ENCODE peak calls at places on chromosomes 2 and 18, in four cellular contexts. One of them, this sample, is unnamed.

GRCh38 chr2:2834530-2835254 is 503.6 kb upstream of the MYT1L start:
- DNase-seq in dorsolateral prefrontal cortex: no peak
- DNase-seq in AG10803: no peak
- DNase-seq in gastrocnemius medialis: no peak
- DNase-seq in this sample: no peak

GRCh38 chr18:27113358-27113757 is 71.8 kb downstream of the CHST9 start:
- DNase-seq in dorsolateral prefrontal cortex: no peak
- DNase-seq in gastrocnemius medialis: no peak
- DNase-seq in AG10803: no peak
- DNase-seq in this sample: no peak

GRCh38 chr2:230891108-230891507 is 26.4 kb downstream of the ITM2C start:
- DNase-seq in gastrocnemius medialis: no peak
- DNase-seq in AG10803: no peak
- DNase-seq in dorsolateral prefrontal cortex: no peak
- DNase-seq in this sample: no peak

GRCh38 chr18:48714873-48715272 is 176.0 kb downstream of the CTIF start:
- DNase-seq in AG10803: no peak
- DNase-seq in gastrocnemius medialis: no peak
- DNase-seq in dorsolateral prefrontal cortex: no peak
- DNase-seq in this sample: no peak

GRCh38 chr2:1914541-1915165 is 170.3 kb upstream of the PXDN start:
- DNase-seq in AG10803: no peak
- DNase-seq in dorsolateral prefrontal cortex: no peak
- DNase-seq in gastrocnemius medialis: no peak
- DNase-seq in this sample: no peak

GRCh38 chr2:46866770-46867246 is 48.8 kb downstream of the MCFD2 start:
- DNase-seq in AG10803: no peak
- DNase-seq in gastrocnemius medialis: peak
- DNase-seq in dorsolateral prefrontal cortex: no peak
- DNase-seq in this sample: no peak

GRCh38 chr2:151302286-151302878 is 12.9 kb upstream of the NMI start:
- DNase-seq in gastrocnemius medialis: no peak
- DNase-seq in dorsolateral prefrontal cortex: no peak
- DNase-seq in AG10803: peak
- DNase-seq in this sample: no peak

GRCh38 chr2:222038086-222038802 is 260.6 kb downstream of the PAX3 start:
- DNase-seq in dorsolateral prefrontal cortex: no peak
- DNase-seq in AG10803: peak
- DNase-seq in gastrocnemius medialis: no peak
- DNase-seq in this sample: no peak

GRCh38 chr2:96163768-96164429 is 18.7 kb upstream of the DUSP2 start:
- DNase-seq in dorsolateral prefrontal cortex: no peak
- DNase-seq in gastrocnemius medialis: peak
- DNase-seq in AG10803: no peak
- DNase-seq in this sample: no peak

GRCh38 chr2:3464401-3465005 is 54.8 kb downstream of the ADI1 start:
- DNase-seq in dorsolateral prefrontal cortex: no peak
- DNase-seq in gastrocnemius medialis: peak
- DNase-seq in AG10803: no peak
- DNase-seq in this sample: no peak

GRCh38 chr2:201448701-201449100 is 2.6 kb downstream of the TRAK2 start:
- DNase-seq in dorsolateral prefrontal cortex: no peak
- DNase-seq in AG10803: no peak
- DNase-seq in gastrocnemius medialis: no peak
- DNase-seq in this sample: no peak

GRCh38 chr2:3535794-3536681 is 16.7 kb upstream of the ADI1 start:
- DNase-seq in dorsolateral prefrontal cortex: no peak
- DNase-seq in AG10803: peak
- DNase-seq in gastrocnemius medialis: peak
- DNase-seq in this sample: no peak

GRCh38 chr2:190582761-190583506 is 48.4 kb upstream of the NEMP2 start:
- DNase-seq in AG10803: no peak
- DNase-seq in dorsolateral prefrontal cortex: no peak
- DNase-seq in gastrocnemius medialis: no peak
- DNase-seq in this sample: no peak

DNA sequence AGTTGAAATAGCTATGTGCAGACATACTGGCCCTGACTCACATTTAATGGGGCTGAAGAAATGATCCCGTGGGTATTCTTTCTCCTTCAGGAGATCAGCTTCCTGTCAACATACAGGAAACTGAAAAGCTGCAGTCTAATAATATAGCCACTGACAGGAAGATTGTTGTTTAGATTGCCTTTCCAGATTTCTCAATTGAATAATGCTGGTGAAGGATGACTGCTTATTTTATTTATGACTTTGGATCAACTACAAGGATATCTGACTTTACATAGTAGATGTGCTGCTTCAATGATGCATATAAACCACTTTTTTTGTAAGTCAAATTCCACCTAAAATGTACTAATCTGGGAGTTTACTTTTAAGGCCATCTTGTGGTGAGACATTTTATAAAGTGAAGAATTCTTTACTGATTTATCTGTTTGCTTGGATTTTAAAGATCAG is 93.4 kb upstream of the MAP4K3 start:
- DNase-seq in gastrocnemius medialis: no peak
- DNase-seq in AG10803: peak
- DNase-seq in dorsolateral prefrontal cortex: no peak
- DNase-seq in this sample: no peak
- TF ChIP-seq CTCF in gastrocnemius medialis: no peak
- TF ChIP-seq CTCF in AG10803: peak
- TF ChIP-seq CTCF in dorsolateral prefrontal cortex: no peak
- TF ChIP-seq CTCF in this sample: no peak

GRCh38 chr2:127700527-127701192 is 637 bp upstream of the SFT2D3 start:
- DNase-seq in AG10803: no peak
- DNase-seq in dorsolateral prefrontal cortex: peak
- DNase-seq in gastrocnemius medialis: peak
- DNase-seq in this sample: no peak
- TF ChIP-seq CTCF in AG10803: no peak
- TF ChIP-seq CTCF in dorsolateral prefrontal cortex: no peak
- TF ChIP-seq CTCF in gastrocnemius medialis: no peak
- TF ChIP-seq CTCF in this sample: no peak

GRCh38 chr2:48080534-48081316 is 174.4 kb upstream of the FBXO11 start:
- DNase-seq in gastrocnemius medialis: no peak
- DNase-seq in AG10803: no peak
- DNase-seq in dorsolateral prefrontal cortex: no peak
- DNase-seq in this sample: no peak
- TF ChIP-seq CTCF in gastrocnemius medialis: no peak
- TF ChIP-seq CTCF in AG10803: no peak
- TF ChIP-seq CTCF in dorsolateral prefrontal cortex: no peak
- TF ChIP-seq CTCF in this sample: peak

GRCh38 chr2:239119346-239120126 is 271.7 kb downstream of the TWIST2 start:
- DNase-seq in AG10803: no peak
- DNase-seq in gastrocnemius medialis: no peak
- DNase-seq in dorsolateral prefrontal cortex: no peak
- DNase-seq in this sample: no peak
- TF ChIP-seq CTCF in AG10803: no peak
- TF ChIP-seq CTCF in gastrocnemius medialis: no peak
- TF ChIP-seq CTCF in dorsolateral prefrontal cortex: no peak
- TF ChIP-seq CTCF in this sample: no peak

DNA sequence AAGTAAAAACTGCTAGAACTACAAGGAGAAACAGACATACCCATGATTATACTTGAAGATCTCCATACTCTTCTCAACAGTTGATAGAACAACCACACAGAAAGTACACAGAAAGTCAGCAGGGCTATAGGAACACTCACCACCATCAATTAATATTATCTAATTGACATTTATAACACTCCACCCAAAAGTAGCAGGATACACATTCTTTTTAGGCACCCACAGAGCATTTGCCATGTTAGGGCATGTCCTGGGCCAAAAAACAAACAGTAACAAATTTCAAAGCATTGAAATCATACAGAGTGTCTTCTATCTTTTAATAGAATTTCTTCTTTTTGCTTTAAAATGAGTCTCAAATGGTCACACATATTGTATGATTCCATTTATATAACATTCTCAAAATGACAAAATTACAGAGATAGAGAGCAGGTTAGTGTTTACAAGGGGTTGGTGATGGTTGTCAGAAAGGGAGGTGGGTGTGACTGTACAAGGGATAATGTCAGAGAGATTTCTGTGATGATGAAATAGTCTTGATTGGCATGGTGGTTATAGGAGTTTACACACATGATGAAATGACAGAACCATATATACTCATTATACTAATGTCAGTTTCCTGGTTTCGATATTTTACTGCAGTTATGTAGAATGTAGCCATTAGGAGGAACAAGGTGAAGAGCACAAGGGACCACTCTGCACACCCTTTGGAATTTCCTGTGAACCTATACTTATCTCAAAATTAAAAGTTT is 82.8 kb downstream of the NCK2 start:
- DNase-seq in AG10803: no peak
- DNase-seq in dorsolateral prefrontal cortex: no peak
- DNase-seq in gastrocnemius medialis: no peak
- DNase-seq in this sample: no peak
- TF ChIP-seq CTCF in AG10803: no peak
- TF ChIP-seq CTCF in dorsolateral prefrontal cortex: no peak
- TF ChIP-seq CTCF in gastrocnemius medialis: no peak
- TF ChIP-seq CTCF in this sample: no peak

DNA sequence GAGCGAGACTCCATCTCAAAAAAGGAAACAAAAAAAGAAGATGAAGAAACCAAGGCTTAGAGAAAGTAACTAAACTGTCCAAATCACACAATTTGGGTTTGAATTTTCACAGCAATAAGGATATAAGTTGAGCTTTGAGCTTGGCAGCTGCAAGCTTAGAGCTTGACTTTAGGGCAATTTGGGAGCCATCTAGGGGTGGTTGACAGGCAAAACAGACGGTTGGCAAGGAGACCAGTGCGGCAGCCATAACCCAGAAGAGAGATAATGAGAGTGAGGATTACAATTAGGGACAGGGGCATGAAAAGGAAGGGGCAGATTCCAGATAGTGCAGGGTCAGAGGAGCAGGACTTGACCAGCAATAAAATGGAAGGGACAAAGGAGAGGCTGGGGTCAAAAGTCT is 382.2 kb upstream of the HNRNPA3 start:
- DNase-seq in gastrocnemius medialis: no peak
- DNase-seq in AG10803: no peak
- DNase-seq in dorsolateral prefrontal cortex: no peak
- DNase-seq in this sample: no peak
- TF ChIP-seq CTCF in gastrocnemius medialis: no peak
- TF ChIP-seq CTCF in AG10803: no peak
- TF ChIP-seq CTCF in dorsolateral prefrontal cortex: no peak
- TF ChIP-seq CTCF in this sample: no peak

GRCh38 chr2:150122871-150123588 is 364.4 kb downstream of the RND3 start:
- DNase-seq in gastrocnemius medialis: no peak
- DNase-seq in dorsolateral prefrontal cortex: no peak
- DNase-seq in AG10803: peak
- DNase-seq in this sample: no peak

GRCh38 chr2:150119860-150120259 is 367.6 kb downstream of the RND3 start:
- DNase-seq in dorsolateral prefrontal cortex: no peak
- DNase-seq in AG10803: no peak
- DNase-seq in gastrocnemius medialis: no peak
- DNase-seq in this sample: no peak

GRCh38 chr2:150125188-150125587 is 362.3 kb downstream of the RND3 start:
- DNase-seq in dorsolateral prefrontal cortex: no peak
- DNase-seq in AG10803: peak
- DNase-seq in gastrocnemius medialis: no peak
- DNase-seq in this sample: no peak

GRCh38 chr2:150125708-150126107 is 361.8 kb downstream of the RND3 start:
- DNase-seq in gastrocnemius medialis: no peak
- DNase-seq in AG10803: peak
- DNase-seq in dorsolateral prefrontal cortex: no peak
- DNase-seq in this sample: no peak

GRCh38 chr2:150120271-150120950 is 367.1 kb downstream of the RND3 start:
- DNase-seq in dorsolateral prefrontal cortex: no peak
- DNase-seq in gastrocnemius medialis: no peak
- DNase-seq in AG10803: no peak
- DNase-seq in this sample: no peak
- TF ChIP-seq CTCF in dorsolateral prefrontal cortex: no peak
- TF ChIP-seq CTCF in gastrocnemius medialis: no peak
- TF ChIP-seq CTCF in AG10803: no peak
- TF ChIP-seq CTCF in this sample: no peak

This sample was measured in type B pancreatic cell.